ENCODE peak calls at places on chromosome 12, in nine cellular contexts. L is esophagus squamous epithelium; E is naive thymus-derived CD4-positive, alpha-beta T cell; G is H1; S is Panc1; D is SK-N-MC; J is aorta; Y is CD4-positive, alpha-beta memory T cell; K is left lung. I is an unnamed sample.

GRCh38 chr12:108850854-108851573 is 6.4 kb downstream of the SSH1 start:
- DNase-seq in L (no peak), E (no peak), G (no peak), S (no peak), D (no peak), J (peak), Y (no peak), K (no peak), I (peak)

GRCh38 chr12:52495385-52495784 is 2.3 kb upstream of the KRT6A start:
- DNase-seq in L (no peak), E (no peak), G (peak), S (no peak), D (no peak), J (no peak), Y (no peak), K (no peak), I (no peak)

GRCh38 chr12:3142386-3142785 is 65.2 kb downstream of the TSPAN9 start:
- DNase-seq in L (no peak), E (no peak), G (no peak), S (no peak), D (no peak), J (peak), Y (no peak), K (no peak), I (peak)

GRCh38 chr12:102364709-102365108 is 115.7 kb downstream of the IGF1 start:
- DNase-seq in L (no peak), E (no peak), G (no peak), S (no peak), D (no peak), J (no peak), Y (no peak), K (no peak), I (no peak)

GRCh38 chr12:122473543-122474323 is 27.0 kb downstream of the ZCCHC8 start:
- DNase-seq in L (no peak), E (no peak), G (no peak), S (no peak), D (no peak), J (peak), Y (no peak), K (no peak), I (no peak)

GRCh38 chr12:86230516-86231146 is 25.6 kb downstream of the MGAT4C start:
- DNase-seq in L (no peak), E (no peak), G (no peak), S (peak), D (no peak), J (no peak), Y (no peak), K (no peak), I (no peak)

GRCh38 chr12:22276313-22276712 is 58.2 kb downstream of the ST8SIA1 start:
- DNase-seq in L (no peak), E (no peak), G (no peak), S (no peak), D (no peak), J (no peak), Y (no peak), K (no peak), I (no peak)

GRCh38 chr12:16030729-16031128 is 119.6 kb downstream of the DERA start:
- DNase-seq in L (no peak), E (no peak), G (no peak), S (no peak), D (no peak), J (no peak), Y (no peak), K (no peak), I (no peak)

GRCh38 chr12:67018105-67018504 is 251.1 kb upstream of the CAND1 start:
- DNase-seq in L (no peak), E (no peak), G (peak), S (no peak), D (no peak), J (no peak), Y (no peak), K (no peak), I (no peak)

GRCh38 chr12:133063556-133063955 is 17.2 kb upstream of the ZNF140 start:
- DNase-seq in L (no peak), E (no peak), G (no peak), S (no peak), D (no peak), J (no peak), Y (no peak), K (no peak), I (no peak)

GRCh38 chr12:1591029-1591428 is 3.4 kb downstream of the FBXL14 start:
- DNase-seq in L (no peak), E (peak), G (no peak), S (no peak), D (no peak), J (no peak), Y (peak), K (no peak), I (no peak)

GRCh38 chr12:12333980-12334709 is 15.9 kb downstream of the MANSC1 start:
- DNase-seq in L (no peak), E (peak), G (peak), S (no peak), D (no peak), J (peak), Y (peak), K (peak), I (peak)

GRCh38 chr12:72872488-72872887 is 600.3 kb downstream of the TRHDE start:
- DNase-seq in L (no peak), E (no peak), G (no peak), S (no peak), D (no peak), J (no peak), Y (no peak), K (no peak), I (no peak)

GRCh38 chr12:93938921-93939320 is 209.5 kb upstream of the PLXNC1 start:
- DNase-seq in L (no peak), E (no peak), G (no peak), S (no peak), D (no peak), J (no peak), Y (no peak), K (no peak), I (no peak)

GRCh38 chr12:104482748-104483147 is 26.0 kb downstream of the CHST11 start:
- DNase-seq in L (no peak), E (no peak), G (no peak), S (no peak), D (no peak), J (no peak), Y (no peak), K (no peak), I (no peak)

GRCh38 chr12:59787610-59788009 is 191.8 kb downstream of the SLC16A7 start:
- DNase-seq in L (no peak), E (no peak), G (no peak), S (no peak), D (no peak), J (no peak), Y (no peak), K (no peak), I (no peak)

GRCh38 chr12:123269395-123269892 is 2.2 kb downstream of the CDK2AP1 start:
- DNase-seq in L (no peak), E (no peak), G (peak), S (no peak), D (no peak), J (peak), Y (no peak), K (peak), I (peak)

GRCh38 chr12:56864318-56864717 is 69.9 kb downstream of the SDR9C7 start:
- DNase-seq in L (no peak), E (no peak), G (no peak), S (no peak), D (no peak), J (no peak), Y (no peak), K (no peak), I (no peak)

GRCh38 chr12:25377475-25378179 is 126.9 kb upstream of the KRAS start:
- DNase-seq in L (no peak), E (peak), G (no peak), S (no peak), D (no peak), J (no peak), Y (peak), K (no peak), I (no peak)

GRCh38 chr12:16844875-16845274 is 238.9 kb upstream of the LMO3 start:
- DNase-seq in L (no peak), E (no peak), G (no peak), S (no peak), D (no peak), J (no peak), Y (no peak), K (no peak), I (peak)

DNA sequence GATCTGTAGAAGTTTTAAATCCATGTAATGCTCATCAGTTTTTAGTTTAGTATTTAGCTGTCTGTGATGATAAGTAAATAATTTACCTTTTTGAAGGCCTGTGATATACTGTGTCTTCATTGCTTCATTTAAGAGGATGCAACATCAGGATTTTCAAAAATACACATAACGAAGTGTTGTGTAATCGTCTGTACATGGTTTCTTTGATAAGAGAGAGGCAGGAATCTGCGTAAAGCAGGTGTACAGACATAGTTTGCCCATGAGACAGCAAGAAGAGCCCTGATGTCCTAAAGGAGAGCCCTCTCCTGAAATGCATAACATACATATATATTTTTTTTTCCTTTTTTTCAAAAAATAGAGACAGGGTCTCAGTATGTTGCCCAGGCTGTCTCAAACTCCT is 44.8 kb downstream of the RASSF3 start:
- DNase-seq in L (no peak), E (no peak), G (no peak), S (no peak), D (no peak), J (no peak), Y (no peak), K (no peak), I (no peak)
- H3K27ac ChIP-seq in L (peak), E (peak), G (no peak), S (peak), D (no peak), J (peak), Y (no peak), K (no peak), I (no peak)

GRCh38 chr12:125187148-125187733 is 122.0 kb downstream of the AACS start:
- DNase-seq in L (no peak), E (no peak), G (peak), S (no peak), D (no peak), J (no peak), Y (no peak), K (no peak), I (no peak)
- H3K4me3 ChIP-seq in L (peak), E (no peak), G (peak), S (no peak), D (peak), J (peak), Y (no peak), K (no peak), I (no peak)

GRCh38 chr12:5047729-5048128 is 4.0 kb downstream of the KCNA5 start:
- DNase-seq in L (no peak), E (no peak), G (no peak), S (no peak), D (no peak), J (no peak), Y (no peak), K (no peak), I (no peak)
- H3K27ac ChIP-seq in L (peak), E (no peak), G (no peak), S (no peak), D (no peak), J (peak), Y (no peak), K (no peak), I (no peak)

DNA sequence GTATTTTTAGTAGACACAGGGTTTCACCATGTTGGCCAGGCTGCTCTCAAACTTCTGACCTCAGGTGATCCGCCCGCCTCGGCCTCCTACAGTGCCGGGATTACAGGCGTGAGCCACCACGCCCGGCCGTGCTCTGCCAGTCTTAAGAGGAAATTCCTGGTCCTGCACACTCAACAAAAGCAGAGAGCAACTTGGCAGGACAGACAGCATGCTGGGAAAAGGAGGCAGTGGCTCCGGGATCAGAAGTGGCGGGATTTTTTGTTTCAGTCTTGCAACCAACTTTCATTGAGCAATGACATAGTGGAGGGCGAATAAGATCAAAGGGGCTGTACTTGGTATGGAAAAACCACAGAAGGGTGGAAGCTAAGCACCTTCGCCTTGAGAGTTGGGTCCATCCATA is 2.1 kb downstream of the CKAP4 start:
- DNase-seq in L (no peak), E (no peak), G (no peak), S (no peak), D (peak), J (peak), Y (no peak), K (peak), I (no peak)
- H3K4me3 ChIP-seq in L (peak), E (no peak), G (no peak), S (peak), D (peak), J (peak), Y (no peak), K (peak), I (no peak)

GRCh38 chr12:9870311-9870866 is 1.2 kb upstream of the CLEC2B start:
- DNase-seq in L (no peak), E (no peak), G (no peak), S (no peak), D (no peak), J (no peak), Y (no peak), K (no peak), I (no peak)
- H3K27ac ChIP-seq in L (peak), E (peak), G (no peak), S (peak), D (peak), J (no peak), Y (peak), K (peak), I (no peak)

I was measured in SJCRH30.